ENCODE peak calls at places on chromosome 21, in six cellular contexts. One of them, this sample, is unnamed.
A peak's percentile ranks its signal among the peaks of the same experiment; 100 is the strongest.

GRCh38 chr21:44374601-44375280 is 21.3 kb downstream of the TRPM2 start:
- DNase-seq in NCI-H187 treated with DMSO at 0.1 percent for 48 hours: no peak
- DNase-seq in GM20000: no peak
- DNase-seq in IMR-90: no peak
- DNase-seq in caudate nucleus: no peak
- DNase-seq in GM04504: no peak
- DNase-seq in this sample: no peak

GRCh38 chr21:41783476-41784150 is 16.8 kb upstream of the RIPK4 start:
- DNase-seq in NCI-H187 treated with DMSO at 0.1 percent for 48 hours: no peak
- DNase-seq in caudate nucleus: no peak
- DNase-seq in GM04504: peak; percentile 63
- DNase-seq in GM20000: no peak
- DNase-seq in IMR-90: no peak
- DNase-seq in this sample: no peak

GRCh38 chr21:30194701-30195299 is 21.1 kb downstream of the CLDN8 start:
- DNase-seq in IMR-90: no peak
- DNase-seq in NCI-H187 treated with DMSO at 0.1 percent for 48 hours: no peak
- DNase-seq in caudate nucleus: no peak
- DNase-seq in GM20000: peak; percentile 5
- DNase-seq in GM04504: no peak
- DNase-seq in this sample: peak; percentile 57

GRCh38 chr21:25934771-25935224 is 200.0 kb downstream of the GABPA start:
- DNase-seq in GM20000: peak; percentile 22
- DNase-seq in NCI-H187 treated with DMSO at 0.1 percent for 48 hours: no peak
- DNase-seq in caudate nucleus: no peak
- DNase-seq in GM04504: peak; percentile 87
- DNase-seq in IMR-90: peak; percentile 99
- DNase-seq in this sample: peak; percentile 98

GRCh38 chr21:15221799-15222386 is 157.1 kb upstream of the NRIP1 start:
- DNase-seq in IMR-90: peak; percentile 65
- DNase-seq in GM20000: no peak
- DNase-seq in NCI-H187 treated with DMSO at 0.1 percent for 48 hours: no peak
- DNase-seq in caudate nucleus: no peak
- DNase-seq in GM04504: no peak
- DNase-seq in this sample: peak; percentile 99

GRCh38 chr21:45715441-45715840 is 71.9 kb downstream of the PCBP3 start:
- DNase-seq in NCI-H187 treated with DMSO at 0.1 percent for 48 hours: no peak
- DNase-seq in GM04504: no peak
- DNase-seq in IMR-90: no peak
- DNase-seq in caudate nucleus: no peak
- DNase-seq in GM20000: no peak
- DNase-seq in this sample: no peak

GRCh38 chr21:38631676-38632075 is 133.4 kb upstream of the ERG start:
- DNase-seq in IMR-90: no peak
- DNase-seq in caudate nucleus: no peak
- DNase-seq in GM04504: no peak
- DNase-seq in GM20000: no peak
- DNase-seq in NCI-H187 treated with DMSO at 0.1 percent for 48 hours: no peak
- DNase-seq in this sample: peak; percentile 56

GRCh38 chr21:21406918-21407317 is 408.7 kb downstream of the NCAM2 start:
- DNase-seq in GM04504: no peak
- DNase-seq in GM20000: no peak
- DNase-seq in caudate nucleus: no peak
- DNase-seq in NCI-H187 treated with DMSO at 0.1 percent for 48 hours: no peak
- DNase-seq in IMR-90: no peak
- DNase-seq in this sample: no peak

GRCh38 chr21:42079939-42080787 is 9.0 kb downstream of the UMODL1 start:
- DNase-seq in GM20000: no peak
- DNase-seq in caudate nucleus: no peak
- DNase-seq in NCI-H187 treated with DMSO at 0.1 percent for 48 hours: no peak
- DNase-seq in IMR-90: peak; percentile 11
- DNase-seq in GM04504: no peak
- DNase-seq in this sample: peak; percentile 64

GRCh38 chr21:43740497-43741156 is 21.7 kb downstream of the PDXK start:
- DNase-seq in IMR-90: no peak
- DNase-seq in GM04504: peak; percentile 35
- DNase-seq in NCI-H187 treated with DMSO at 0.1 percent for 48 hours: no peak
- DNase-seq in caudate nucleus: peak; percentile 40
- DNase-seq in GM20000: no peak
- DNase-seq in this sample: peak; percentile 45

GRCh38 chr21:33496345-33496744 is 4.8 kb upstream of the DNAJC28 start:
- DNase-seq in GM04504: no peak
- DNase-seq in caudate nucleus: no peak
- DNase-seq in IMR-90: no peak
- DNase-seq in NCI-H187 treated with DMSO at 0.1 percent for 48 hours: no peak
- DNase-seq in GM20000: no peak
- DNase-seq in this sample: no peak

GRCh38 chr21:36481639-36482038 is 1.7 kb upstream of the CLDN14 start:
- DNase-seq in GM20000: no peak
- DNase-seq in NCI-H187 treated with DMSO at 0.1 percent for 48 hours: no peak
- DNase-seq in GM04504: no peak
- DNase-seq in caudate nucleus: no peak
- DNase-seq in IMR-90: no peak
- DNase-seq in this sample: no peak

GRCh38 chr21:36115138-36115710 is 19.7 kb upstream of the CBR3 start:
- DNase-seq in GM04504: no peak
- DNase-seq in caudate nucleus: no peak
- DNase-seq in GM20000: no peak
- DNase-seq in NCI-H187 treated with DMSO at 0.1 percent for 48 hours: no peak
- DNase-seq in IMR-90: no peak
- DNase-seq in this sample: no peak

GRCh38 chr21:45998871-45999580 is 17.5 kb downstream of the COL6A1 start:
- DNase-seq in caudate nucleus: no peak
- DNase-seq in NCI-H187 treated with DMSO at 0.1 percent for 48 hours: no peak
- DNase-seq in GM04504: no peak
- DNase-seq in GM20000: no peak
- DNase-seq in IMR-90: no peak
- DNase-seq in this sample: no peak

GRCh38 chr21:45460611-45461368 is 55.8 kb downstream of the COL18A1 start:
- DNase-seq in GM20000: no peak
- DNase-seq in IMR-90: peak; percentile 91
- DNase-seq in NCI-H187 treated with DMSO at 0.1 percent for 48 hours: no peak
- DNase-seq in GM04504: peak; percentile 69
- DNase-seq in caudate nucleus: no peak
- DNase-seq in this sample: peak; percentile 74

GRCh38 chr21:46060596-46061061 is 37.3 kb upstream of the COL6A2 start:
- DNase-seq in caudate nucleus: no peak
- DNase-seq in IMR-90: peak; percentile 100
- DNase-seq in GM20000: no peak
- DNase-seq in NCI-H187 treated with DMSO at 0.1 percent for 48 hours: no peak
- DNase-seq in GM04504: peak; percentile 99
- DNase-seq in this sample: peak; percentile 100

GRCh38 chr21:14737922-14738321 is 191.8 kb upstream of the SAMSN1 start:
- DNase-seq in NCI-H187 treated with DMSO at 0.1 percent for 48 hours: no peak
- DNase-seq in IMR-90: peak; percentile 8
- DNase-seq in GM04504: peak; percentile 3
- DNase-seq in GM20000: peak; percentile 9
- DNase-seq in caudate nucleus: no peak
- DNase-seq in this sample: peak; percentile 71

GRCh38 chr21:34967509-34968289 is 81.4 kb downstream of the RUNX1 start:
- DNase-seq in caudate nucleus: no peak
- DNase-seq in GM20000: no peak
- DNase-seq in IMR-90: peak; percentile 35
- DNase-seq in GM04504: no peak
- DNase-seq in NCI-H187 treated with DMSO at 0.1 percent for 48 hours: no peak
- DNase-seq in this sample: peak; percentile 31

GRCh38 chr21:45975017-45975595 is 6.5 kb upstream of the COL6A1 start:
- DNase-seq in GM04504: no peak
- DNase-seq in NCI-H187 treated with DMSO at 0.1 percent for 48 hours: no peak
- DNase-seq in GM20000: no peak
- DNase-seq in IMR-90: peak; percentile 43
- DNase-seq in caudate nucleus: no peak
- DNase-seq in this sample: peak; percentile 69

GRCh38 chr21:44742418-44743153 is 31.2 kb upstream of the TSPEAR start:
- DNase-seq in caudate nucleus: no peak
- DNase-seq in IMR-90: peak; percentile 4
- DNase-seq in NCI-H187 treated with DMSO at 0.1 percent for 48 hours: peak; percentile 27
- DNase-seq in GM20000: no peak
- DNase-seq in GM04504: no peak
- DNase-seq in this sample: no peak

GRCh38 chr21:42862774-42863503 is 16.4 kb downstream of the WDR4 start:
- DNase-seq in IMR-90: no peak
- DNase-seq in NCI-H187 treated with DMSO at 0.1 percent for 48 hours: no peak
- DNase-seq in GM04504: no peak
- DNase-seq in caudate nucleus: no peak
- DNase-seq in GM20000: no peak
- DNase-seq in this sample: no peak

GRCh38 chr21:17045214-17045835 is 467.5 kb upstream of the CXADR start:
- DNase-seq in GM04504: peak; percentile 8
- DNase-seq in IMR-90: peak; percentile 15
- DNase-seq in NCI-H187 treated with DMSO at 0.1 percent for 48 hours: no peak
- DNase-seq in caudate nucleus: no peak
- DNase-seq in GM20000: no peak
- DNase-seq in this sample: peak; percentile 65

GRCh38 chr21:35606578-35606977 is 453.7 kb downstream of the SETD4 start:
- DNase-seq in GM04504: no peak
- DNase-seq in GM20000: no peak
- DNase-seq in caudate nucleus: no peak
- DNase-seq in IMR-90: no peak
- DNase-seq in NCI-H187 treated with DMSO at 0.1 percent for 48 hours: no peak
- DNase-seq in this sample: peak; percentile 40

GRCh38 chr21:28018741-28019669 is 973.7 kb downstream of the LTN1 start:
- DNase-seq in GM20000: peak; percentile 2
- DNase-seq in IMR-90: peak; percentile 5
- DNase-seq in NCI-H187 treated with DMSO at 0.1 percent for 48 hours: no peak
- DNase-seq in GM04504: no peak
- DNase-seq in caudate nucleus: peak; percentile 77
- DNase-seq in this sample: no peak

GRCh38 chr21:17597680-17598079 is 15.0 kb downstream of the BTG3 start:
- DNase-seq in GM04504: no peak
- DNase-seq in GM20000: no peak
- DNase-seq in caudate nucleus: no peak
- DNase-seq in IMR-90: no peak
- DNase-seq in NCI-H187 treated with DMSO at 0.1 percent for 48 hours: no peak
- DNase-seq in this sample: no peak

GRCh38 chr21:35244514-35244913 is 195.4 kb upstream of the RUNX1 start:
- DNase-seq in IMR-90: peak; percentile 77
- DNase-seq in GM04504: no peak
- DNase-seq in caudate nucleus: no peak
- DNase-seq in GM20000: no peak
- DNase-seq in NCI-H187 treated with DMSO at 0.1 percent for 48 hours: no peak
- DNase-seq in this sample: peak; percentile 75

GRCh38 chr21:38306833-38307232 is 50.0 kb downstream of the KCNJ15 start:
- DNase-seq in GM20000: no peak
- DNase-seq in NCI-H187 treated with DMSO at 0.1 percent for 48 hours: no peak
- DNase-seq in IMR-90: peak; percentile 99
- DNase-seq in caudate nucleus: no peak
- DNase-seq in GM04504: peak; percentile 81
- DNase-seq in this sample: peak; percentile 99

GRCh38 chr21:38773108-38774061 is 32.3 kb upstream of the ETS2 start:
- DNase-seq in IMR-90: peak; percentile 99
- DNase-seq in NCI-H187 treated with DMSO at 0.1 percent for 48 hours: no peak
- DNase-seq in GM04504: peak; percentile 90
- DNase-seq in GM20000: no peak
- DNase-seq in caudate nucleus: no peak
- DNase-seq in this sample: peak; percentile 100

GRCh38 chr21:35333831-35334593 is 284.9 kb upstream of the RUNX1 start:
- DNase-seq in GM04504: no peak
- DNase-seq in IMR-90: no peak
- DNase-seq in NCI-H187 treated with DMSO at 0.1 percent for 48 hours: no peak
- DNase-seq in caudate nucleus: no peak
- DNase-seq in GM20000: no peak
- DNase-seq in this sample: no peak

GRCh38 chr21:45366931-45367401 is 38.0 kb upstream of the COL18A1 start:
- DNase-seq in NCI-H187 treated with DMSO at 0.1 percent for 48 hours: no peak
- DNase-seq in caudate nucleus: no peak
- DNase-seq in IMR-90: peak; percentile 98
- DNase-seq in GM20000: no peak
- DNase-seq in GM04504: peak; percentile 91
- DNase-seq in this sample: peak; percentile 99

GRCh38 chr21:41805643-41806042 is 38.8 kb upstream of the RIPK4 start:
- DNase-seq in caudate nucleus: no peak
- DNase-seq in IMR-90: no peak
- DNase-seq in GM20000: no peak
- DNase-seq in NCI-H187 treated with DMSO at 0.1 percent for 48 hours: no peak
- DNase-seq in GM04504: no peak
- DNase-seq in this sample: no peak

GRCh38 chr21:45574081-45574501 is 31.9 kb upstream of the SLC19A1 start:
- DNase-seq in NCI-H187 treated with DMSO at 0.1 percent for 48 hours: no peak
- DNase-seq in caudate nucleus: no peak
- DNase-seq in GM04504: no peak
- DNase-seq in IMR-90: no peak
- DNase-seq in GM20000: no peak
- DNase-seq in this sample: no peak

GRCh38 chr21:41751621-41752020 is 15.2 kb downstream of the RIPK4 start:
- DNase-seq in IMR-90: no peak
- DNase-seq in caudate nucleus: no peak
- DNase-seq in GM20000: no peak
- DNase-seq in NCI-H187 treated with DMSO at 0.1 percent for 48 hours: no peak
- DNase-seq in GM04504: no peak
- DNase-seq in this sample: no peak

This sample was measured in fibroblast of mammary gland.